ENCODE peak calls at places on chromosomes 3 and 15, in four cellular contexts. E is NCI-H82, P is right lobe of liver, F is NCI-H2081. G is an unnamed sample.

GRCh38 chr15:80436511-80437307 is 32.5 kb downstream of the ARNT2 start:
- DNase-seq in F (no peak), P (no peak), E (no peak), G (no peak)

GRCh38 chr3:72405943-72406585 is 442.2 kb downstream of the SHQ1 start:
- DNase-seq in P (no peak), E (peak), F (no peak), G (no peak)

GRCh38 chr3:72996473-72997333 is at the start of gene PPP4R2:
- DNase-seq in E (peak), P (peak), F (peak), G (peak)

GRCh38 chr15:78415284-78415683 is 22.7 kb upstream of the IREB2 start:
- DNase-seq in E (peak), F (peak), P (no peak), G (peak)

GRCh38 chr3:127714866-127715265 is 42.1 kb downstream of the ABTB1 start:
- DNase-seq in F (no peak), E (no peak), P (no peak), G (no peak)

GRCh38 chr3:111603679-111604643 is 8.8 kb upstream of the ZBED2 start:
- DNase-seq in E (no peak), P (no peak), F (no peak), G (no peak)

GRCh38 chr3:195154793-195155535 is 116.0 kb downstream of the XXYLT1 start:
- DNase-seq in E (no peak), F (peak), P (peak), G (peak)

GRCh38 chr15:96629501-96629900 is 299.0 kb downstream of the NR2F2 start:
- DNase-seq in E (no peak), P (no peak), F (no peak), G (no peak)

GRCh38 chr15:89335289-89336041 is 841 bp upstream of the POLG start:
- DNase-seq in P (no peak), E (peak), F (no peak), G (no peak)

GRCh38 chr15:93477188-93477587 is 388.2 kb upstream of the RGMA start:
- DNase-seq in F (no peak), E (no peak), P (no peak), G (no peak)

GRCh38 chr3:187843654-187844053 is 98.4 kb upstream of the BCL6 start:
- DNase-seq in F (no peak), E (no peak), P (no peak), G (no peak)